ENCODE peak calls at places on chromosomes 3 and 15, in ten cellular contexts. E, J, W, M, X, G, B, D, H and R are unnamed samples.

GRCh38 chr3:23356169-23356568 is 153.0 kb downstream of the UBE2E2 start:
- DNase-seq in H (no peak), D (no peak), M (no peak), J (peak), W (no peak), X (no peak), B (no peak), E (no peak), G (no peak), R (no peak)

GRCh38 chr15:81362790-81363189 is 11.2 kb downstream of the TMC3 start:
- DNase-seq in D (no peak), G (no peak), J (peak), M (no peak), W (no peak), X (no peak), B (no peak), E (no peak), H (no peak), R (no peak)

GRCh38 chr3:52532517-52532837 is 1.2 kb downstream of the NT5DC2 start:
- DNase-seq in B (no peak), W (no peak), M (no peak), G (peak), X (peak), D (peak), H (peak), J (peak), E (no peak), R (no peak)

GRCh38 chr15:34209421-34210282 is at the start of gene KATNBL1:
- DNase-seq in W (peak), H (peak), G (peak), X (peak), E (peak), J (peak), D (peak), M (peak), B (peak), R (peak)

GRCh38 chr3:4580346-4581019 is 87.3 kb downstream of the ITPR1 start:
- DNase-seq in E (no peak), W (no peak), D (no peak), H (no peak), J (no peak), M (no peak), G (peak), B (no peak), X (no peak), R (no peak)

GRCh38 chr3:159634414-159634813 is 354.2 kb upstream of the IL12A start:
- DNase-seq in W (no peak), X (no peak), J (peak), E (no peak), B (peak), G (no peak), H (no peak), D (no peak), M (no peak), R (no peak)

GRCh38 chr3:10955694-10956453 is 36.7 kb upstream of the SLC6A1 start:
- DNase-seq in D (no peak), E (no peak), W (no peak), J (no peak), H (no peak), M (no peak), X (no peak), B (no peak), G (peak), R (no peak)

GRCh38 chr3:38021196-38021595 is 8.2 kb downstream of the PLCD1 start:
- DNase-seq in H (no peak), W (no peak), E (no peak), X (no peak), J (no peak), D (no peak), G (peak), B (no peak), M (no peak), R (no peak)

GRCh38 chr3:54122046-54122801 is at the start of gene CACNA2D3:
- DNase-seq in H (peak), D (no peak), B (peak), G (peak), W (no peak), X (no peak), M (no peak), J (peak), E (no peak), R (no peak)

GRCh38 chr3:177905895-177906511 is 630.2 kb upstream of the KCNMB2 start:
- DNase-seq in B (peak), E (peak), G (no peak), D (no peak), H (no peak), M (peak), X (peak), W (peak), J (peak), R (peak)

GRCh38 chr3:134642445-134643149 is 8.2 kb downstream of the KY start:
- DNase-seq in D (no peak), J (no peak), W (no peak), B (no peak), G (peak), H (no peak), M (no peak), E (no peak), X (no peak), R (no peak)

GRCh38 chr15:98268163-98268562 is 307.7 kb downstream of the ARRDC4 start:
- DNase-seq in D (no peak), M (no peak), B (no peak), X (no peak), G (no peak), E (no peak), W (no peak), H (no peak), J (no peak), R (no peak)

GRCh38 chr15:77830041-77830440 is 197.3 kb upstream of the LINGO1 start:
- DNase-seq in B (peak), M (no peak), W (no peak), G (no peak), X (no peak), J (peak), E (peak), D (no peak), H (no peak), R (no peak)

GRCh38 chr3:171876651-171877272 is 33.6 kb downstream of the TMEM212 start:
- DNase-seq in W (peak), X (no peak), D (no peak), J (peak), M (no peak), H (no peak), B (peak), G (no peak), E (peak), R (peak)

GRCh38 chr3:43105224-43105596 is 669 bp downstream of the POMGNT2 start:
- DNase-seq in M (peak), H (no peak), E (no peak), G (peak), B (no peak), W (no peak), X (peak), D (no peak), J (peak), R (no peak)

GRCh38 chr15:29677871-29678431 is 144.3 kb downstream of the TJP1 start:
- DNase-seq in D (no peak), G (no peak), X (no peak), M (no peak), W (no peak), H (peak), E (no peak), B (no peak), J (no peak), R (no peak)

GRCh38 chr15:92231461-92231860 is 162.2 kb upstream of the ST8SIA2 start:
- DNase-seq in D (no peak), M (no peak), B (no peak), E (no peak), G (no peak), X (no peak), W (no peak), H (no peak), J (no peak), R (no peak)

GRCh38 chr15:60840703-60841411 is 361.9 kb upstream of the ICE2 start:
- DNase-seq in J (no peak), X (no peak), H (no peak), M (no peak), G (no peak), D (no peak), B (no peak), W (no peak), E (no peak), R (no peak)

GRCh38 chr15:31471731-31472430 is 145.2 kb downstream of the KLF13 start:
- DNase-seq in D (no peak), B (peak), E (peak), W (peak), J (peak), H (peak), X (no peak), M (no peak), G (no peak), R (peak)

GRCh38 chr15:67461735-67462134 is 59.2 kb upstream of the C15orf61 start:
- DNase-seq in E (no peak), J (no peak), B (no peak), G (no peak), D (no peak), M (no peak), H (no peak), W (no peak), X (no peak), R (no peak)